ENCODE peak calls at places on chromosome 14, in four cellular contexts. G is GM23248; R is GM12865; S is CD4-positive, alpha-beta T cell. H is an unnamed sample.

GRCh38 chr14:89228921-89229639 is 188.0 kb downstream of the FOXN3 start:
- DNase-seq in G (no peak), R (no peak), S (no peak), H (no peak)

GRCh38 chr14:54329082-54329695 is 67.6 kb upstream of the CDKN3 start:
- DNase-seq in G (peak), R (peak), S (no peak), H (no peak)

GRCh38 chr14:100317897-100318808 is 5.0 kb upstream of the SLC25A47 start:
- DNase-seq in G (peak), R (peak), S (peak), H (peak)

GRCh38 chr14:70392676-70393075 is 24.2 kb downstream of the SYNJ2BP start:
- DNase-seq in G (no peak), R (no peak), S (no peak), H (no peak)

GRCh38 chr14:65098586-65098985 is 3.7 kb downstream of the MAX start:
- DNase-seq in G (peak), R (peak), S (no peak), H (no peak)

GRCh38 chr14:91843437-91843836 is 23.9 kb downstream of the TC2N start:
- DNase-seq in G (no peak), R (peak), S (no peak), H (no peak)

GRCh38 chr14:58238252-58239247 is 6.1 kb upstream of the PSMA3 start:
- DNase-seq in G (peak), R (no peak), S (no peak), H (no peak)

GRCh38 chr14:29310757-29311156 is 544.2 kb downstream of the FOXG1 start:
- DNase-seq in G (peak), R (no peak), S (no peak), H (no peak)

GRCh38 chr14:68913516-68913915 is 65.6 kb downstream of the ACTN1 start:
- DNase-seq in G (no peak), R (no peak), S (no peak), H (no peak)

GRCh38 chr14:89955022-89955414 is 488 bp upstream of the EFCAB11 start:
- DNase-seq in G (no peak), R (no peak), S (no peak), H (no peak)

GRCh38 chr14:103629503-103630121 is 601 bp downstream of the KLC1 start:
- DNase-seq in G (peak), R (peak), S (peak), H (peak)

GRCh38 chr14:21852061-21852664 is 178.5 kb upstream of the OR4E1 start:
- DNase-seq in G (peak), R (peak), S (peak), H (no peak)

GRCh38 chr14:99177876-99178630 is 93.9 kb downstream of the BCL11B start:
- DNase-seq in G (no peak), R (no peak), S (no peak), H (no peak)

GRCh38 chr14:24145700-24146621 is at the start of gene PSME2:
- DNase-seq in G (peak), R (no peak), S (no peak), H (no peak)

GRCh38 chr14:76782885-76783566 is 21.8 kb downstream of the VASH1 start:
- DNase-seq in G (no peak), R (peak), S (no peak), H (no peak)

GRCh38 chr14:79011091-79011919 is 841.1 kb downstream of the NRXN3 start:
- DNase-seq in G (peak), R (peak), S (no peak), H (no peak)

GRCh38 chr14:65345264-65345663 is 67.3 kb upstream of the FUT8 start:
- DNase-seq in G (no peak), R (no peak), S (no peak), H (no peak)

GRCh38 chr14:53638966-53639365 is 317.7 kb downstream of the BMP4 start:
- DNase-seq in G (peak), R (no peak), S (no peak), H (no peak)

GRCh38 chr14:70692210-70692609 is 50.5 kb downstream of the TTC9 start:
- DNase-seq in G (no peak), R (no peak), S (no peak), H (peak)

GRCh38 chr14:43665570-43666267 is 841.4 kb downstream of the FSCB start:
- DNase-seq in G (no peak), R (no peak), S (no peak), H (no peak)

GRCh38 chr14:45893127-45893526 is 640.1 kb upstream of the MIS18BP1 start:
- DNase-seq in G (no peak), R (no peak), S (no peak), H (no peak)

GRCh38 chr14:35400707-35401421 is 3.7 kb downstream of the NFKBIA start:
- DNase-seq in G (peak), R (peak), S (no peak), H (no peak)

GRCh38 chr14:22231022-22231421 is 358.0 kb downstream of the DAD1 start:
- DNase-seq in G (no peak), R (peak), S (peak), H (no peak)

GRCh38 chr14:95240859-95241813 is 78.6 kb downstream of the CLMN start:
- DNase-seq in G (peak), R (no peak), S (no peak), H (no peak)

GRCh38 chr14:74515891-74516412 is 22.4 kb downstream of the ISCA2 start:
- DNase-seq in G (no peak), R (no peak), S (no peak), H (no peak)

GRCh38 chr14:101781240-101782061 is 19.9 kb downstream of the PPP2R5C start:
- DNase-seq in G (peak), R (no peak), S (peak), H (no peak)

GRCh38 chr14:53183611-53184010 is 30.5 kb upstream of the DDHD1 start:
- DNase-seq in G (peak), R (no peak), S (no peak), H (no peak)

GRCh38 chr14:22847661-22848341 is 11.4 kb downstream of the MMP14 start:
- DNase-seq in G (peak), R (no peak), S (no peak), H (no peak)

GRCh38 chr14:72563676-72564075 is 330.2 kb downstream of the DPF3 start:
- DNase-seq in G (no peak), R (no peak), S (no peak), H (no peak)

GRCh38 chr14:101927859-101928258 is 36.5 kb upstream of the DYNC1H1 start:
- DNase-seq in G (peak), R (no peak), S (no peak), H (peak)

GRCh38 chr14:30532264-30532663 is 26.7 kb upstream of the G2E3 start:
- DNase-seq in G (no peak), R (no peak), S (no peak), H (no peak)

GRCh38 chr14:92252291-92252690 is 70.7 kb upstream of the SLC24A4 start:
- DNase-seq in G (no peak), R (no peak), S (no peak), H (no peak)

GRCh38 chr14:28652782-28653181 is 113.8 kb upstream of the FOXG1 start:
- DNase-seq in G (peak), R (no peak), S (no peak), H (no peak)